ENCODE peak calls at places on chromosome 13, in eight cellular contexts. One of them, this sample, is unnamed.

GRCh38 chr13:109110159-109110558 is 480.7 kb downstream of the MYO16 start:
- DNase-seq in astrocyte: no peak
- DNase-seq in tibial artery: no peak
- DNase-seq in GM23338: no peak
- DNase-seq in natural killer cell: no peak
- DNase-seq in stimulated activated CD4-positive, alpha-beta T cell treated with anti-CD3 and anti-CD28 coated beads, Interleukin-12 subunit alpha, Interleukin-12 subunit beta, amount 100 ng/mL, for 48 hours: no peak
- DNase-seq in EL: no peak
- DNase-seq in colonic mucosa: no peak
- DNase-seq in this sample: no peak

GRCh38 chr13:89380101-89380500 is 1708.9 kb downstream of the SLITRK5 start:
- DNase-seq in astrocyte: peak; percentile 2
- DNase-seq in EL: no peak
- DNase-seq in tibial artery: no peak
- DNase-seq in stimulated activated CD4-positive, alpha-beta T cell treated with anti-CD3 and anti-CD28 coated beads, Interleukin-12 subunit alpha, Interleukin-12 subunit beta, amount 100 ng/mL, for 48 hours: no peak
- DNase-seq in colonic mucosa: peak; percentile 36
- DNase-seq in GM23338: no peak
- DNase-seq in natural killer cell: no peak
- DNase-seq in this sample: no peak

GRCh38 chr13:55013051-55013450 is 1984.4 kb downstream of the OLFM4 start:
- DNase-seq in astrocyte: no peak
- DNase-seq in stimulated activated CD4-positive, alpha-beta T cell treated with anti-CD3 and anti-CD28 coated beads, Interleukin-12 subunit alpha, Interleukin-12 subunit beta, amount 100 ng/mL, for 48 hours: no peak
- DNase-seq in GM23338: peak; percentile 41
- DNase-seq in colonic mucosa: no peak
- DNase-seq in natural killer cell: no peak
- DNase-seq in tibial artery: no peak
- DNase-seq in EL: no peak
- DNase-seq in this sample: no peak

GRCh38 chr13:76378767-76379166 is 507.4 kb downstream of the KCTD12 start:
- DNase-seq in natural killer cell: no peak
- DNase-seq in GM23338: no peak
- DNase-seq in stimulated activated CD4-positive, alpha-beta T cell treated with anti-CD3 and anti-CD28 coated beads, Interleukin-12 subunit alpha, Interleukin-12 subunit beta, amount 100 ng/mL, for 48 hours: no peak
- DNase-seq in colonic mucosa: no peak
- DNase-seq in tibial artery: no peak
- DNase-seq in astrocyte: no peak
- DNase-seq in EL: no peak
- DNase-seq in this sample: no peak

GRCh38 chr13:111139452-111139851 is 24.3 kb downstream of the ARHGEF7 start:
- DNase-seq in EL: no peak
- DNase-seq in stimulated activated CD4-positive, alpha-beta T cell treated with anti-CD3 and anti-CD28 coated beads, Interleukin-12 subunit alpha, Interleukin-12 subunit beta, amount 100 ng/mL, for 48 hours: no peak
- DNase-seq in tibial artery: no peak
- DNase-seq in colonic mucosa: no peak
- DNase-seq in astrocyte: no peak
- DNase-seq in GM23338: no peak
- DNase-seq in natural killer cell: no peak
- DNase-seq in this sample: no peak

GRCh38 chr13:20161951-20162300 is 1.1 kb upstream of the GJA3 start:
- DNase-seq in stimulated activated CD4-positive, alpha-beta T cell treated with anti-CD3 and anti-CD28 coated beads, Interleukin-12 subunit alpha, Interleukin-12 subunit beta, amount 100 ng/mL, for 48 hours: no peak
- DNase-seq in EL: no peak
- DNase-seq in tibial artery: no peak
- DNase-seq in GM23338: no peak
- DNase-seq in astrocyte: no peak
- DNase-seq in natural killer cell: no peak
- DNase-seq in colonic mucosa: no peak
- DNase-seq in this sample: no peak

GRCh38 chr13:98672947-98673545 is 79.4 kb downstream of the SLC15A1 start:
- DNase-seq in tibial artery: peak; percentile 86
- DNase-seq in natural killer cell: peak; percentile 33
- DNase-seq in astrocyte: peak; percentile 39
- DNase-seq in colonic mucosa: peak; percentile 72
- DNase-seq in stimulated activated CD4-positive, alpha-beta T cell treated with anti-CD3 and anti-CD28 coated beads, Interleukin-12 subunit alpha, Interleukin-12 subunit beta, amount 100 ng/mL, for 48 hours: peak; percentile 25
- DNase-seq in EL: peak; percentile 73
- DNase-seq in GM23338: peak; percentile 90
- DNase-seq in this sample: peak; percentile 74

GRCh38 chr13:19601749-19602725 is 31.4 kb upstream of the MPHOSPH8 start:
- DNase-seq in colonic mucosa: peak; percentile 30
- DNase-seq in EL: peak; percentile 51
- DNase-seq in astrocyte: peak; percentile 31
- DNase-seq in stimulated activated CD4-positive, alpha-beta T cell treated with anti-CD3 and anti-CD28 coated beads, Interleukin-12 subunit alpha, Interleukin-12 subunit beta, amount 100 ng/mL, for 48 hours: no peak
- DNase-seq in natural killer cell: peak; percentile 18
- DNase-seq in tibial artery: no peak
- DNase-seq in GM23338: peak; percentile 82
- DNase-seq in this sample: peak; percentile 66

GRCh38 chr13:48682452-48682851 is 28.7 kb downstream of the CYSLTR2 start:
- DNase-seq in GM23338: no peak
- DNase-seq in astrocyte: no peak
- DNase-seq in tibial artery: no peak
- DNase-seq in natural killer cell: no peak
- DNase-seq in EL: no peak
- DNase-seq in colonic mucosa: no peak
- DNase-seq in stimulated activated CD4-positive, alpha-beta T cell treated with anti-CD3 and anti-CD28 coated beads, Interleukin-12 subunit alpha, Interleukin-12 subunit beta, amount 100 ng/mL, for 48 hours: no peak
- DNase-seq in this sample: no peak